ENCODE peak calls at places on chromosomes 11 and 22, in nine cellular contexts. One of them, this sample, is unnamed.

GRCh38 chr11:83724704-83725114 is 438.5 kb upstream of the CCDC90B start:
- DNase-seq in gastrocnemius medialis: no peak
- DNase-seq in HCT116: no peak
- DNase-seq in lower leg skin: no peak
- DNase-seq in IMR-90: no peak
- DNase-seq in body of pancreas: peak
- DNase-seq in HepG2: no peak
- DNase-seq in heart left ventricle: no peak
- DNase-seq in sigmoid colon: no peak
- DNase-seq in this sample: peak

GRCh38 chr11:120129570-120129969 is 8.3 kb downstream of the TRIM29 start:
- DNase-seq in gastrocnemius medialis: no peak
- DNase-seq in HCT116: no peak
- DNase-seq in lower leg skin: peak
- DNase-seq in IMR-90: no peak
- DNase-seq in body of pancreas: no peak
- DNase-seq in HepG2: no peak
- DNase-seq in heart left ventricle: no peak
- DNase-seq in sigmoid colon: peak
- DNase-seq in this sample: no peak

GRCh38 chr22:22914726-22915669 is 27.4 kb downstream of the IGLL5 start:
- DNase-seq in gastrocnemius medialis: no peak
- DNase-seq in HCT116: no peak
- DNase-seq in lower leg skin: no peak
- DNase-seq in IMR-90: no peak
- DNase-seq in body of pancreas: no peak
- DNase-seq in HepG2: no peak
- DNase-seq in heart left ventricle: no peak
- DNase-seq in sigmoid colon: no peak
- DNase-seq in this sample: no peak

GRCh38 chr11:3626250-3626960 is 15.4 kb downstream of the ART5 start:
- DNase-seq in gastrocnemius medialis: no peak
- DNase-seq in HCT116: no peak
- DNase-seq in lower leg skin: peak
- DNase-seq in IMR-90: no peak
- DNase-seq in body of pancreas: peak
- DNase-seq in HepG2: no peak
- DNase-seq in heart left ventricle: peak
- DNase-seq in sigmoid colon: peak
- DNase-seq in this sample: peak

GRCh38 chr22:39381009-39381755 is 18.4 kb upstream of the TAB1 start:
- DNase-seq in gastrocnemius medialis: no peak
- DNase-seq in HCT116: no peak
- DNase-seq in lower leg skin: no peak
- DNase-seq in IMR-90: no peak
- DNase-seq in body of pancreas: no peak
- DNase-seq in HepG2: no peak
- DNase-seq in heart left ventricle: no peak
- DNase-seq in sigmoid colon: no peak
- DNase-seq in this sample: no peak

GRCh38 chr11:88521354-88522310 is 184.1 kb upstream of the CTSC start:
- DNase-seq in gastrocnemius medialis: no peak
- DNase-seq in HCT116: no peak
- DNase-seq in lower leg skin: no peak
- DNase-seq in IMR-90: peak
- DNase-seq in body of pancreas: no peak
- DNase-seq in HepG2: no peak
- DNase-seq in heart left ventricle: no peak
- DNase-seq in sigmoid colon: no peak
- DNase-seq in this sample: no peak

GRCh38 chr22:46178755-46179505 is 28.6 kb downstream of the PPARA start:
- DNase-seq in gastrocnemius medialis: no peak
- DNase-seq in HCT116: no peak
- DNase-seq in lower leg skin: no peak
- DNase-seq in IMR-90: no peak
- DNase-seq in body of pancreas: no peak
- DNase-seq in HepG2: peak
- DNase-seq in heart left ventricle: no peak
- DNase-seq in sigmoid colon: no peak
- DNase-seq in this sample: no peak

GRCh38 chr11:61912991-61913698 is 4.2 kb downstream of the RAB3IL1 start:
- DNase-seq in gastrocnemius medialis: peak
- DNase-seq in HCT116: no peak
- DNase-seq in lower leg skin: peak
- DNase-seq in IMR-90: no peak
- DNase-seq in body of pancreas: no peak
- DNase-seq in HepG2: no peak
- DNase-seq in heart left ventricle: no peak
- DNase-seq in sigmoid colon: peak
- DNase-seq in this sample: no peak

GRCh38 chr11:64853709-64854108 is 9.3 kb upstream of the CDC42BPG start:
- DNase-seq in gastrocnemius medialis: no peak
- DNase-seq in HCT116: no peak
- DNase-seq in lower leg skin: no peak
- DNase-seq in IMR-90: no peak
- DNase-seq in body of pancreas: no peak
- DNase-seq in HepG2: no peak
- DNase-seq in heart left ventricle: no peak
- DNase-seq in sigmoid colon: no peak
- DNase-seq in this sample: no peak

GRCh38 chr11:64849600-64850356 is 5.3 kb upstream of the CDC42BPG start:
- DNase-seq in gastrocnemius medialis: no peak
- DNase-seq in HCT116: no peak
- DNase-seq in lower leg skin: no peak
- DNase-seq in IMR-90: no peak
- DNase-seq in body of pancreas: no peak
- DNase-seq in HepG2: no peak
- DNase-seq in heart left ventricle: peak
- DNase-seq in sigmoid colon: no peak
- DNase-seq in this sample: no peak

GRCh38 chr11:64850979-64851567 is 6.6 kb upstream of the CDC42BPG start:
- DNase-seq in gastrocnemius medialis: no peak
- DNase-seq in HCT116: no peak
- DNase-seq in lower leg skin: no peak
- DNase-seq in IMR-90: no peak
- DNase-seq in body of pancreas: no peak
- DNase-seq in HepG2: no peak
- DNase-seq in heart left ventricle: no peak
- DNase-seq in sigmoid colon: no peak
- DNase-seq in this sample: no peak

GRCh38 chr11:64852804-64853520 is 8.5 kb upstream of the CDC42BPG start:
- DNase-seq in gastrocnemius medialis: no peak
- DNase-seq in HCT116: no peak
- DNase-seq in lower leg skin: no peak
- DNase-seq in IMR-90: no peak
- DNase-seq in body of pancreas: no peak
- DNase-seq in HepG2: no peak
- DNase-seq in heart left ventricle: no peak
- DNase-seq in sigmoid colon: no peak
- DNase-seq in this sample: no peak

DNA sequence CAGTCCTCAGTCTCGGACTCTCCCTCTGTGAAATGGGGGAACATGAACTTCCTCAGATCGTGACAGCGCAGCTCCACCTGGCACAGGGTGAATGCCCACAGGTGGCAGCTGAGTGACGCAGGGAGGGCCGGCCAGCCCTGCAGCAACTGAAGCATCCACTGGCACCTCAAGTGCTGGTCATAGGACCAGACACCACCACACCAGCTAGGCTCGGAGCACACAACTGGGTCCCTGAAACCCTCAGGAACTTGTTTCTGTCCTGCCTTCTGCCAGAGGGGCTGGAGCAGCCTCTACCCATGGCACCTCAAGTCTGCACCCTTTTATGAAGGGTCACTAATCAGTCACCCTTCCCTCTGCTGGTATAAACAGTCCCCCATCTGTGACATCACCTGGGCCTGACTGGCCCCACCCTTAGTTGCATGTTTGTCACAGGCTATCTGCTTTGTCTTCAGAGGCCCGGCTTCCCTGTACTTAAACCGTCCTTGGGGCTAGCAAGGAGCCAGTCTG is 7.4 kb upstream of the CDC42BPG start:
- DNase-seq in gastrocnemius medialis: no peak
- DNase-seq in HCT116: no peak
- DNase-seq in lower leg skin: no peak
- DNase-seq in IMR-90: no peak
- DNase-seq in body of pancreas: no peak
- DNase-seq in HepG2: no peak
- DNase-seq in heart left ventricle: no peak
- DNase-seq in sigmoid colon: no peak
- DNase-seq in this sample: no peak
- TF ChIP-seq POLR2A in gastrocnemius medialis: no peak
- TF ChIP-seq POLR2A in HCT116: no peak
- TF ChIP-seq POLR2A in lower leg skin: no peak
- TF ChIP-seq POLR2A in IMR-90: no peak
- TF ChIP-seq POLR2A in body of pancreas: no peak
- TF ChIP-seq POLR2A in HepG2: no peak
- TF ChIP-seq POLR2A in heart left ventricle: no peak
- TF ChIP-seq POLR2A in sigmoid colon: no peak
- TF ChIP-seq POLR2A in this sample: no peak

DNA sequence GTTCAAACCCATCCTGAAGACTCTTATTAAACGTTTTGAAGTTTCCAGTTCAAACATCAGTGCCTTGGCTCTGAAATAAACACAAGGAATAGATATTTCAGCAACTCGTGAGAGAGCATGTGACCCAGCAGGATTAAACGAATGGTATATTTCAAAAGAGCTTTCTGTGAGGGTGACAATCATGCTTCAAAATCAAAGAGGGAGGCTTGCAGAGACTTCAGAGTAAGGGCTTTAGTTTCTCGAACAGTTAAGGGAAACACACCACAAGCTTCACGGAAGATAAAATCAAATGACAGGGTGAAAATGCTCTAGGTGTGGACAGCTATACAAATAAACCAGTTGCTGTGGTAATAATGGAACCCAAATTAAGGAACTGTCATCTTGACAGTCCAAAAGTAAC is 1.4 kb downstream of the HPS4 start:
- DNase-seq in gastrocnemius medialis: no peak
- DNase-seq in HCT116: no peak
- DNase-seq in lower leg skin: no peak
- DNase-seq in IMR-90: no peak
- DNase-seq in body of pancreas: no peak
- DNase-seq in HepG2: no peak
- DNase-seq in heart left ventricle: no peak
- DNase-seq in sigmoid colon: no peak
- DNase-seq in this sample: no peak
- H3K4me3 ChIP-seq in gastrocnemius medialis: no peak
- H3K4me3 ChIP-seq in HCT116: no peak
- H3K4me3 ChIP-seq in lower leg skin: no peak
- H3K4me3 ChIP-seq in IMR-90: no peak
- H3K4me3 ChIP-seq in body of pancreas: no peak
- H3K4me3 ChIP-seq in HepG2: peak
- H3K4me3 ChIP-seq in heart left ventricle: no peak
- H3K4me3 ChIP-seq in sigmoid colon: no peak
- H3K4me3 ChIP-seq in this sample: no peak

GRCh38 chr11:47216141-47216798 is 1.5 kb downstream of the DDB2 start:
- DNase-seq in gastrocnemius medialis: no peak
- DNase-seq in HCT116: peak
- DNase-seq in lower leg skin: peak
- DNase-seq in IMR-90: peak
- DNase-seq in body of pancreas: peak
- DNase-seq in HepG2: peak
- DNase-seq in heart left ventricle: no peak
- DNase-seq in sigmoid colon: no peak
- DNase-seq in this sample: no peak
- TF ChIP-seq CTCF in gastrocnemius medialis: no peak
- TF ChIP-seq CTCF in HCT116: no peak
- TF ChIP-seq CTCF in lower leg skin: no peak
- TF ChIP-seq CTCF in IMR-90: no peak
- TF ChIP-seq CTCF in body of pancreas: no peak
- TF ChIP-seq CTCF in HepG2: peak
- TF ChIP-seq CTCF in heart left ventricle: peak
- TF ChIP-seq CTCF in sigmoid colon: no peak
- TF ChIP-seq CTCF in this sample: no peak

DNA sequence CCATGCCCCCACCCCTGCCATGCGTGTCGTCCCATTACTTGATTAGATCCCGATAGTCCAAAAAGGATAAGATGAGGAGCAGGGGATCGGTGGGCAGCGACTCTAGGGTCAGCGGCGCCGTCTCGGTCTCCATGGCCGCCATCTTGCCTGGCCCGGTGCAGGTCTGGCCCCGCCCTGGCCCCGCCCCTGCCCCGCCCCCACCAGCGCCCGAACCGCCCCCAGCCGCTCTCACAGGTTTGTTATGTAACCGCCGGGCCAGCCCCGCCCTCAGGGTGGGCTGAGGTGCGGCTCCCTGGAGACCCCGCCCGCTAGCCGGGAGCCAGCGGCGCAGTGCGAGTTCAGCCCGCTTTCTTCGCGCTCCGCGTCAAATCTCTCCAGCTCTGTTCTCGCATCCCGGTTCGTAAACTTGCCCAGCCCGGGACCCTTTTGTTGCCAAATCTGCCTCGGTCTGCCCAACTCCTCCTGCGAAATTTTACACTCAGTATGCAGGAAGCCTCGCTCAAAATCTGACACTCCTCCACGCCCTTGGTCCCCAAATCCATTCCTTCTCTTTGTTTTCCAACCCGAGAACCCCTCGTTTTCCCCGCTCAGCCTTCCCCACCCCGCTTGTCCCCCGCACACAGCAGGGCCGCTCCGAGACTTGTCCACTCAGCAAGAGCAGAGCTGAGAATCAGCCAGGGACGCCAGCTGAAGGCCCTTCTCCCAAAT is at the start of gene FBXO3:
- DNase-seq in gastrocnemius medialis: peak
- DNase-seq in HCT116: peak
- DNase-seq in lower leg skin: peak
- DNase-seq in IMR-90: peak
- DNase-seq in body of pancreas: peak
- DNase-seq in HepG2: peak
- DNase-seq in heart left ventricle: peak
- DNase-seq in sigmoid colon: peak
- DNase-seq in this sample: peak
- TF ChIP-seq POLR2A in gastrocnemius medialis: peak
- TF ChIP-seq POLR2A in HCT116: peak
- TF ChIP-seq POLR2A in lower leg skin: no peak
- TF ChIP-seq POLR2A in IMR-90: peak
- TF ChIP-seq POLR2A in body of pancreas: peak
- TF ChIP-seq POLR2A in HepG2: peak
- TF ChIP-seq POLR2A in heart left ventricle: no peak
- TF ChIP-seq POLR2A in sigmoid colon: no peak
- TF ChIP-seq POLR2A in this sample: no peak

This sample was measured in tibial nerve.